ENCODE peak calls at places on chromosomes 4 and X, in five cellular contexts. N is heart right ventricle, S is NCI-H748 treated with DMSO at 0.1 percent for 48 hours, X is CMK, M is astrocyte. T is an unnamed sample.

GRCh38 chr4:101415962-101416361 is 68.6 kb upstream of the PPP3CA start:
- DNase-seq in N (no peak), S (no peak), X (no peak), M (no peak), T (no peak)

GRCh38 chr4:5619913-5620625 is 88.3 kb downstream of the EVC2 start:
- DNase-seq in N (no peak), S (no peak), X (no peak), M (no peak), T (no peak)

GRCh38 chrX:119690921-119691716 is 1.8 kb downstream of the SEPTIN6 start:
- DNase-seq in N (no peak), S (no peak), X (no peak), M (peak; percentile 45), T (no peak)

GRCh38 chrX:20412871-20413486 is 146.3 kb upstream of the RPS6KA3 start:
- DNase-seq in N (peak; percentile 5), S (no peak), X (no peak), M (no peak), T (no peak)

GRCh38 chr4:44448548-44449443 is at the start of gene KCTD8:
- DNase-seq in N (peak; percentile 73), S (peak; percentile 34), X (peak; percentile 12), M (peak; percentile 86), T (peak; percentile 96)

GRCh38 chr4:39664828-39665731 is 26.4 kb upstream of the SMIM14 start:
- DNase-seq in N (no peak), S (no peak), X (no peak), M (peak; percentile 35), T (no peak)

GRCh38 chr4:13162886-13163285 is 321.3 kb downstream of the RAB28 start:
- DNase-seq in N (no peak), S (no peak), X (no peak), M (peak; percentile 90), T (no peak)

GRCh38 chrX:155956099-155956498 is 41.4 kb upstream of the IL9R start:
- DNase-seq in N (no peak), S (no peak), X (no peak), M (no peak), T (no peak)

GRCh38 chr4:147594107-147594506 is 23.1 kb upstream of the TMEM184C start:
- DNase-seq in N (no peak), S (no peak), X (no peak), M (no peak), T (no peak)

GRCh38 chr4:41294445-41295062 is 37.8 kb downstream of the UCHL1 start:
- DNase-seq in N (no peak), S (no peak), X (no peak), M (no peak), T (no peak)

GRCh38 chrX:22520128-22520828 is 247.6 kb downstream of the CBLL2 start:
- DNase-seq in N (no peak), S (no peak), X (no peak), M (no peak), T (no peak)

GRCh38 chr4:127545271-127545670 is 87.5 kb upstream of the INTU start:
- DNase-seq in N (no peak), S (no peak), X (no peak), M (no peak), T (no peak)

GRCh38 chr4:76590847-76591281 is 155.8 kb downstream of the SHROOM3 start:
- DNase-seq in N (no peak), S (no peak), X (no peak), M (peak; percentile 82), T (no peak)

GRCh38 chr4:71404049-71404448 is 65.2 kb downstream of the SLC4A4 start:
- DNase-seq in N (no peak), S (no peak), X (no peak), M (peak; percentile 20), T (no peak)

GRCh38 chr4:40458109-40458508 is 123.0 kb downstream of the CHRNA9 start:
- DNase-seq in N (no peak), S (no peak), X (no peak), M (no peak), T (no peak)

GRCh38 chrX:101736651-101737050 is 77.0 kb upstream of the ARMCX2 start:
- DNase-seq in N (no peak), S (no peak), X (no peak), M (no peak), T (no peak)

GRCh38 chr4:24105183-24106039 is 215.6 kb upstream of the PPARGC1A start:
- DNase-seq in N (no peak), S (no peak), X (no peak), M (peak; percentile 92), T (no peak)

GRCh38 chr4:89204624-89205023 is 93.3 kb downstream of the TIGD2 start:
- DNase-seq in N (no peak), S (peak; percentile 19), X (no peak), M (peak; percentile 39), T (no peak)

GRCh38 chrX:139290310-139290709 is 240.2 kb upstream of the F9 start:
- DNase-seq in N (no peak), S (no peak), X (no peak), M (peak; percentile 72), T (no peak)

GRCh38 chr4:42398448-42399355 is 1.4 kb downstream of the SHISA3 start:
- DNase-seq in N (no peak), S (no peak), X (no peak), M (no peak), T (peak; percentile 64)

GRCh38 chr4:125013891-125014290 is 300.9 kb upstream of the FAT4 start:
- DNase-seq in N (no peak), S (no peak), X (no peak), M (peak; percentile 57), T (no peak)

GRCh38 chr4:149223659-149224058 is 592.0 kb downstream of the IQCM start:
- DNase-seq in N (no peak), S (no peak), X (no peak), M (peak; percentile 80), T (no peak)

GRCh38 chr4:174496631-174497442 is 25.5 kb downstream of the HPGD start:
- DNase-seq in N (no peak), S (peak; percentile 79), X (no peak), M (no peak), T (no peak)

GRCh38 chrX:39613508-39613921 is 484.2 kb downstream of the BCOR start:
- DNase-seq in N (peak; percentile 42), S (peak; percentile 46), X (no peak), M (no peak), T (peak; percentile 46)

GRCh38 chrX:79138658-79139241 is 5.7 kb upstream of the GPR174 start:
- DNase-seq in N (no peak), S (no peak), X (peak; percentile 56), M (no peak), T (no peak)

GRCh38 chrX:42615161-42615563 is 162.8 kb downstream of the PPP1R2C start:
- DNase-seq in N (no peak), S (no peak), X (no peak), M (no peak), T (peak; percentile 36)

GRCh38 chrX:15416133-15416993 is 32.1 kb upstream of the VEGFD start:
- DNase-seq in N (no peak), S (no peak), X (no peak), M (peak; percentile 11), T (no peak)

GRCh38 chr4:177235026-177235425 is 74.6 kb upstream of the NEIL3 start:
- DNase-seq in N (no peak), S (no peak), X (no peak), M (peak; percentile 95), T (no peak)

GRCh38 chr4:184099033-184099432 is 118.6 kb downstream of the ENPP6 start:
- DNase-seq in N (no peak), S (no peak), X (no peak), M (no peak), T (no peak)

GRCh38 chrX:22069586-22069985 is 37.5 kb downstream of the PHEX start:
- DNase-seq in N (no peak), S (no peak), X (no peak), M (no peak), T (no peak)